ENCODE peak calls at places on chromosomes 7 and 10, in five cellular contexts. One of them, this sample, is unnamed.

GRCh38 chr10:48661441-48661840 is 23.2 kb upstream of the WDFY4 start:
- DNase-seq in stomach: no peak
- DNase-seq in pancreas: no peak
- DNase-seq in RWPE2: no peak
- DNase-seq in A549: no peak
- DNase-seq in this sample: no peak

GRCh38 chr7:3787717-3788311 is 486.8 kb downstream of the SDK1 start:
- DNase-seq in A549: no peak
- DNase-seq in pancreas: no peak
- DNase-seq in stomach: peak; percentile 37
- DNase-seq in RWPE2: no peak
- DNase-seq in this sample: no peak

GRCh38 chr10:129096340-129096984 is 370.6 kb upstream of the MGMT start:
- DNase-seq in A549: no peak
- DNase-seq in RWPE2: no peak
- DNase-seq in stomach: no peak
- DNase-seq in pancreas: no peak
- DNase-seq in this sample: no peak

GRCh38 chr10:68202965-68203358 is 29.0 kb downstream of the ATOH7 start:
- DNase-seq in RWPE2: no peak
- DNase-seq in A549: no peak
- DNase-seq in stomach: no peak
- DNase-seq in pancreas: no peak
- DNase-seq in this sample: no peak

GRCh38 chr10:114940735-114941134 is 2.7 kb downstream of the TRUB1 start:
- DNase-seq in pancreas: no peak
- DNase-seq in RWPE2: no peak
- DNase-seq in stomach: no peak
- DNase-seq in A549: no peak
- DNase-seq in this sample: no peak

GRCh38 chr7:110522751-110523200 is 568.2 kb upstream of the LRRN3 start:
- DNase-seq in RWPE2: no peak
- DNase-seq in stomach: no peak
- DNase-seq in pancreas: no peak
- DNase-seq in A549: peak; percentile 99
- DNase-seq in this sample: no peak

GRCh38 chr10:13536674-13537366 is 8.0 kb upstream of the BEND7 start:
- DNase-seq in RWPE2: no peak
- DNase-seq in stomach: peak; percentile 67
- DNase-seq in pancreas: peak; percentile 47
- DNase-seq in A549: peak; percentile 70
- DNase-seq in this sample: no peak

GRCh38 chr7:16743207-16743606 is 10.3 kb upstream of the TSPAN13 start:
- DNase-seq in pancreas: no peak
- DNase-seq in RWPE2: no peak
- DNase-seq in stomach: no peak
- DNase-seq in A549: no peak
- DNase-seq in this sample: no peak

GRCh38 chr10:60099998-60100747 is 193.8 kb upstream of the CCDC6 start:
- DNase-seq in pancreas: no peak
- DNase-seq in RWPE2: no peak
- DNase-seq in A549: peak; percentile 64
- DNase-seq in stomach: no peak
- DNase-seq in this sample: no peak

GRCh38 chr7:55386541-55386940 is 21.4 kb downstream of the LANCL2 start:
- DNase-seq in RWPE2: no peak
- DNase-seq in stomach: no peak
- DNase-seq in pancreas: no peak
- DNase-seq in A549: no peak
- DNase-seq in this sample: no peak

GRCh38 chr10:78210976-78211375 is 177.3 kb downstream of the RPS24 start:
- DNase-seq in stomach: no peak
- DNase-seq in RWPE2: no peak
- DNase-seq in pancreas: no peak
- DNase-seq in A549: no peak
- DNase-seq in this sample: no peak

GRCh38 chr10:31083765-31084184 is 52.1 kb upstream of the ZNF438 start:
- DNase-seq in A549: peak; percentile 75
- DNase-seq in stomach: peak; percentile 32
- DNase-seq in RWPE2: no peak
- DNase-seq in pancreas: no peak
- DNase-seq in this sample: no peak

GRCh38 chr10:120943542-120943941 is 92.4 kb downstream of the WDR11 start:
- DNase-seq in pancreas: no peak
- DNase-seq in stomach: no peak
- DNase-seq in RWPE2: no peak
- DNase-seq in A549: no peak
- DNase-seq in this sample: no peak

GRCh38 chr7:33471636-33472242 is 342.4 kb downstream of the BBS9 start:
- DNase-seq in A549: no peak
- DNase-seq in stomach: no peak
- DNase-seq in RWPE2: no peak
- DNase-seq in pancreas: no peak
- DNase-seq in this sample: no peak

GRCh38 chr7:140051822-140052221 is 10.9 kb downstream of the PARP12 start:
- DNase-seq in pancreas: no peak
- DNase-seq in A549: no peak
- DNase-seq in RWPE2: no peak
- DNase-seq in stomach: no peak
- DNase-seq in this sample: no peak

GRCh38 chr10:33661580-33662269 is 327.3 kb upstream of the NRP1 start:
- DNase-seq in pancreas: peak; percentile 12
- DNase-seq in RWPE2: peak; percentile 57
- DNase-seq in stomach: peak; percentile 26
- DNase-seq in A549: peak; percentile 38
- DNase-seq in this sample: no peak

GRCh38 chr10:77710081-77710551 is 72.5 kb upstream of the KCNMA1 start:
- DNase-seq in pancreas: no peak
- DNase-seq in RWPE2: no peak
- DNase-seq in A549: no peak
- DNase-seq in stomach: no peak
- DNase-seq in this sample: no peak

GRCh38 chr7:36763084-36763807 is 39.0 kb upstream of the AOAH start:
- DNase-seq in pancreas: no peak
- DNase-seq in A549: peak; percentile 18
- DNase-seq in RWPE2: no peak
- DNase-seq in stomach: no peak
- DNase-seq in this sample: no peak

GRCh38 chr10:96285331-96285752 is 14.0 kb upstream of the BLNK start:
- DNase-seq in A549: no peak
- DNase-seq in pancreas: no peak
- DNase-seq in RWPE2: no peak
- DNase-seq in stomach: no peak
- DNase-seq in this sample: no peak

GRCh38 chr10:83545901-83546391 is 593.4 kb upstream of the GHITM start:
- DNase-seq in stomach: no peak
- DNase-seq in RWPE2: no peak
- DNase-seq in pancreas: no peak
- DNase-seq in A549: no peak
- DNase-seq in this sample: no peak

GRCh38 chr7:21617916-21618390 is 75.1 kb downstream of the DNAH11 start:
- DNase-seq in pancreas: peak; percentile 53
- DNase-seq in stomach: no peak
- DNase-seq in A549: peak; percentile 87
- DNase-seq in RWPE2: peak; percentile 68
- DNase-seq in this sample: no peak

GRCh38 chr10:115988380-115988779 is 284.6 kb downstream of the GFRA1 start:
- DNase-seq in pancreas: no peak
- DNase-seq in A549: no peak
- DNase-seq in stomach: no peak
- DNase-seq in RWPE2: no peak
- DNase-seq in this sample: no peak

GRCh38 chr10:13930123-13930522 is 343.4 kb downstream of the PRPF18 start:
- DNase-seq in pancreas: no peak
- DNase-seq in stomach: no peak
- DNase-seq in A549: no peak
- DNase-seq in RWPE2: no peak
- DNase-seq in this sample: no peak

DNA sequence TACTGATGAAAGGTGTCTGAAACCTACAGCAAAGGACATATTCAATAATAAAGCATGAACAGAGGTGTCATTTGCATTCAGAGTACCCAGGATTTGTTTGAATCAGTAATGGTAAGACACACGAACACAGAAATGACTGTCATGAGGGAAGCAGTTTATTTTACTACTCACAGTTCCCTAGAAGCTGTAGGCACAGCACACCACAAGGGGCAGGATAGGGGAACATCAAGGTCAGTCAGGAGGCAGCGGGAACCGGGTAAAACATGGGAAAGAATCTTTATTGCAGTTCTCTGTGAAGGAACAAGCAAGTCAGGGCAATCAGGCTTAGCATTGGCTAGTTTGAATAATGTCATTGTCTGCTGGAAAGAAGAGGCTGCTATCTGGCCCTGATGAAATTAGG is 70.2 kb upstream of the PDSS1 start:
- DNase-seq in RWPE2: no peak
- DNase-seq in A549: peak; percentile 16
- DNase-seq in pancreas: no peak
- DNase-seq in stomach: no peak
- DNase-seq in this sample: no peak
- TF ChIP-seq CTCF in RWPE2: no peak
- TF ChIP-seq CTCF in A549: no peak
- TF ChIP-seq CTCF in pancreas: no peak
- TF ChIP-seq CTCF in stomach: no peak
- TF ChIP-seq CTCF in this sample: no peak

DNA sequence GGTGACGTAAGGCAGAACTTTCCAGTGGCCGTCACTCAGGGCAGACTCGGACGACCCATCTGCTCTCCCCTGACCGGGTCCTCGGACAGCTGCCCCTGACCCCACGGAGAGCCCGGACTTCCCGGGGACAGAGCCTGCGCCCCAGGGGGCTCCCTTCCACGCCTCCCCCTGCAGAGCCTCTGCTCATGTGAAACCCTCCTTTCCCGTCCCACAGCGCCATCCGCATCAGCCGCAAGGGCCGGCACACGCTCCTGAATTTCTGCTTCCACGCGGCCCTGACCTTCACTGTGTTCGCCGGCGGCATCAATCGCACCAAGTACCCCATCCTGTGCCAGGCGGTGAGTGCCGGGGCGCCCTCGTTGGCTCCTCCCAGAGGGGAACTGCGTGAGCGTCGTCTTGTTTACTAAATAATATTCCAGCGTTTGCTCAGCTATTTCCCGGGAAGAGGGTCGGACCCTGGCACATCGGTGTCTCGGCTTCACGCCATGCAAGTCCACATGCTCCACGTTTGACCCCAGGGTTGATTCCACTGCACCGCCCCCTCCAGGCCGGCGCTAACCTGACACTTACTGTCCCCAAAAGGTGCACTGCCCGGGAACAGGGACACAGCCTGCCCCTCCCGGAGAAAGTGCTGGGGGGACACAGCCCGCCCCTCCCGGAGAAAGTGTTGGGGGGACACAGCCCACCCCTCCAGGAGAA is 10.9 kb downstream of the ADGRA1 start:
- DNase-seq in A549: no peak
- DNase-seq in RWPE2: no peak
- DNase-seq in pancreas: no peak
- DNase-seq in stomach: no peak
- DNase-seq in this sample: no peak
- TF ChIP-seq CTCF in A549: no peak
- TF ChIP-seq CTCF in RWPE2: no peak
- TF ChIP-seq CTCF in pancreas: no peak
- TF ChIP-seq CTCF in stomach: no peak
- TF ChIP-seq CTCF in this sample: no peak

DNA sequence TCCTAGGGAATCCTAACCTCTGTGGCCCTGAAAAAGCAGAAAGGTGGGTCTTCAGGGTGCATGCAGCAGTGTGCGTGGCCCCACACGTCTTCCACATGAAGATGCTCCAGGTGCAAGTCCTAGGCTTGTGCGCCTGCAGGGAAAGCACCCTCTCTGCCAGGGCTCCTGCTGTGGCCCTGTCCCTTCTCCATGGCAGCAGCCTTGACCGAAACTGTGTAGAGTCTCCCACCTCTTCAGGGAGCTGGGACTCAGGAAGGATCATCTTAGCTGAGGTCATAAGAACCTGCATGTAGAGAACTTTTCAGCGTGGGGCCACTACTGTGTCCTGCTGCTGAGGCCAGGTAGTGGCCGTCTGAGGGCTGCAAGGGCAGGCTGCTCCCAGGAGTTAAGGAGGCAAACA is 6.3 kb upstream of the CSGALNACT2 start:
- DNase-seq in RWPE2: no peak
- DNase-seq in stomach: no peak
- DNase-seq in pancreas: no peak
- DNase-seq in A549: no peak
- DNase-seq in this sample: no peak
- TF ChIP-seq CTCF in RWPE2: no peak
- TF ChIP-seq CTCF in stomach: no peak
- TF ChIP-seq CTCF in pancreas: no peak
- TF ChIP-seq CTCF in A549: no peak
- TF ChIP-seq CTCF in this sample: no peak

DNA sequence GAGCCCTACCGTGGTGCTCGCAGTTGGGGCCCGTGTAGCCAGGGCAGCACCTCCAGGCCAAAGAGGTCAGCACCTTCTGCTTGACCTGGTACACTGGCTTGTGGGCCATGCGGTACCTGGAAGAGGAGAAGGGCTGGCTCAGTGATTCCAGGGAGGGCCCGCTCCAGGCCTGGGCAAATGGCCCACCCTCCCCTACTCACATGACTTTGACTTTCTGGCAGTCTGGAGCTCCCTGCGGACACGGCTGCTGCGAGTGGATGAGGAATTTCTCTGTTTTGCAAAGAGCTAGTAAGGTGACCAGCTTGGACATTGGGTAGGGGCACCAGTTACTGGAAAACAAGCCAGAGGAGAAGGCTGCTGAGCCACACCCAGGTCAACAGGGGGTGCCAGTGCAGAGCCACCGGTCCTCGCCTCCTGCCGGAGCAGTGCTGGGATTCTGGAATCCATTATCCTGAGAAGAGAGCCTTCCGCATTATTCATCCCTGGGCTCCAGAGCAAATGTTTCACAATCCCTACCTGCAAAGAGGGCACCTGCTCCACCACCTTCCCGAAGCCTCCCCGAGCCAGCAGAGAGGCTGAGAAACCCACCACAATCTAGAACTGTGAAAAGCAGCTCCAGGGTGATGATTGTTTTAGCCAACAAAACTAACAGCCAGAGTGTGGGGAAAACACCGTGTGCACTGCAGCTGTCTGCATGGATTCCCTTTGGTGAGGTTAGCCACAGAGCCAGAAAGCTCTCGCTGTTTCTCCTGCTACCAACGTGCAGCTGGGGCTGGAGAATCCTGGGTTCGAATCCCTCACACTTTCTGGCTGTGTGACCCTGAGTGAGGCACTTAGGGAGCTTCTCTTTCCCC is 11.8 kb downstream of the MMRN2 start:
- DNase-seq in pancreas: peak; percentile 48
- DNase-seq in RWPE2: peak; percentile 49
- DNase-seq in stomach: peak; percentile 23
- DNase-seq in A549: peak; percentile 56
- DNase-seq in this sample: no peak
- TF ChIP-seq CTCF in pancreas: no peak
- TF ChIP-seq CTCF in RWPE2: peak; percentile 24
- TF ChIP-seq CTCF in stomach: no peak
- TF ChIP-seq CTCF in A549: peak; percentile 29
- TF ChIP-seq CTCF in this sample: no peak

This sample was measured in activated B cell treated with CpG ODN at 0.5 μM for 24 hours.